ENCODE peak calls at places on chromosome 6, in four cellular contexts. Q is HEK293T, U is HepG2, X is K562. J is an unnamed sample.

GRCh38 chr6:97654674-97655073 is 371.7 kb upstream of the MMS22L start:
- DNase-seq in Q (no peak), U (no peak), X (no peak), J (no peak)

GRCh38 chr6:156359912-156360311 is 417.3 kb upstream of the ARID1B start:
- DNase-seq in U (peak; percentile 19), Q (peak; percentile 31), X (peak; percentile 40), J (peak; percentile 75)

GRCh38 chr6:43746071-43746470 is 23.9 kb upstream of the VEGFA start:
- DNase-seq in U (no peak), X (no peak), Q (no peak), J (no peak)

GRCh38 chr6:29651413-29652197 is 5.3 kb upstream of the MOG start:
- DNase-seq in Q (peak; percentile 41), X (peak; percentile 47), U (peak; percentile 56), J (no peak)

GRCh38 chr6:29628419-29629281 is 4.3 kb downstream of the GABBR1 start:
- DNase-seq in U (peak; percentile 43), X (peak; percentile 93), Q (peak; percentile 84), J (peak; percentile 93)

GRCh38 chr6:37170273-37171140 is 555 bp downstream of the PIM1 start:
- DNase-seq in Q (peak; percentile 53), X (no peak), U (no peak), J (peak; percentile 70)

GRCh38 chr6:5082487-5083306 is 2.4 kb upstream of the PPP1R3G start:
- DNase-seq in Q (no peak), U (peak; percentile 87), X (peak; percentile 14), J (no peak)

GRCh38 chr6:128725271-128726233 is 157.4 kb upstream of the LAMA2 start:
- DNase-seq in Q (peak; percentile 42), X (peak; percentile 24), U (peak; percentile 39), J (no peak)

GRCh38 chr6:116764557-116764960 is 960 bp downstream of the FAM162B start:
- DNase-seq in X (no peak), Q (no peak), U (no peak), J (peak; percentile 43)

GRCh38 chr6:117558818-117559217 is 43.5 kb downstream of the GOPC start:
- DNase-seq in U (no peak), Q (no peak), X (peak; percentile 2), J (no peak)

GRCh38 chr6:57268294-57268640 is 46.2 kb upstream of the RAB23 start:
- DNase-seq in U (no peak), X (no peak), Q (no peak), J (no peak)

GRCh38 chr6:41371461-41371991 is 36.1 kb downstream of the NCR2 start:
- DNase-seq in X (peak; percentile 12), U (no peak), Q (no peak), J (peak; percentile 65)

GRCh38 chr6:44128020-44128917 is 915 bp downstream of the TMEM63B start:
- DNase-seq in X (peak; percentile 76), Q (peak; percentile 49), U (peak; percentile 35), J (peak; percentile 57)

GRCh38 chr6:111679126-111679525 is 73.4 kb upstream of the TRAF3IP2 start:
- DNase-seq in Q (no peak), U (no peak), X (no peak), J (no peak)

GRCh38 chr6:96015321-96015790 is 418 bp upstream of the FUT9 start:
- DNase-seq in Q (no peak), X (no peak), U (no peak), J (no peak)

GRCh38 chr6:140385686-140386085 is 1011.2 kb upstream of the CITED2 start:
- DNase-seq in X (no peak), Q (no peak), U (no peak), J (no peak)

GRCh38 chr6:157221049-157221816 is 102.1 kb downstream of the TMEM242 start:
- DNase-seq in Q (no peak), U (peak; percentile 69), X (peak; percentile 92), J (peak; percentile 87)

GRCh38 chr6:44456070-44456965 is 68.8 kb downstream of the CDC5L start:
- DNase-seq in U (peak; percentile 61), X (peak; percentile 86), Q (peak; percentile 81), J (no peak)

GRCh38 chr6:154611241-154611640 is 100.8 kb upstream of the CNKSR3 start:
- DNase-seq in X (no peak), U (no peak), Q (no peak), J (no peak)

GRCh38 chr6:159101656-159102055 is 56.9 kb upstream of the TAGAP start:
- DNase-seq in X (no peak), U (no peak), Q (no peak), J (no peak)

GRCh38 chr6:148459228-148459627 is 116.6 kb downstream of the SASH1 start:
- DNase-seq in X (no peak), Q (no peak), U (no peak), J (no peak)

GRCh38 chr6:161228911-161229591 is 44.8 kb downstream of the AGPAT4 start:
- DNase-seq in X (peak; percentile 87), Q (no peak), U (no peak), J (no peak)

GRCh38 chr6:220736-221475 is 71.4 kb upstream of the DUSP22 start:
- DNase-seq in X (no peak), U (peak; percentile 27), Q (no peak), J (no peak)

GRCh38 chr6:83546636-83547035 is 34.3 kb downstream of the PRSS35 start:
- DNase-seq in X (no peak), Q (no peak), U (no peak), J (no peak)

GRCh38 chr6:137657351-137657911 is 163.2 kb upstream of the OLIG3 start:
- DNase-seq in X (no peak), Q (no peak), U (no peak), J (no peak)

GRCh38 chr6:32940656-32941411 is at the start of gene HLA-DMB:
- DNase-seq in U (peak; percentile 49), X (peak; percentile 33), Q (peak; percentile 92), J (peak; percentile 23)

GRCh38 chr6:151617539-151617938 is 123.7 kb downstream of the CCDC170 start:
- DNase-seq in Q (no peak), X (no peak), U (no peak), J (no peak)

GRCh38 chr6:88403486-88403885 is 237.3 kb upstream of the CNR1 start:
- DNase-seq in Q (no peak), X (peak; percentile 13), U (no peak), J (no peak)

GRCh38 chr6:11006060-11006459 is 38.0 kb downstream of the ELOVL2 start:
- DNase-seq in Q (no peak), U (peak; percentile 29), X (no peak), J (no peak)

GRCh38 chr6:82251942-82252341 is 4.4 kb upstream of the IBTK start:
- DNase-seq in U (peak; percentile 22), Q (peak; percentile 14), X (peak; percentile 41), J (no peak)

GRCh38 chr6:30814137-30815084 is 69.9 kb upstream of the DDR1 start:
- DNase-seq in Q (no peak), U (no peak), X (peak; percentile 84), J (no peak)

GRCh38 chr6:16723833-16724232 is 37.4 kb downstream of the ATXN1 start:
- DNase-seq in U (peak; percentile 71), X (no peak), Q (no peak), J (no peak)

GRCh38 chr6:34205466-34205865 is 31.2 kb upstream of the HMGA1 start:
- DNase-seq in U (no peak), Q (no peak), X (no peak), J (no peak)
- TF ChIP-seq ELF4 in U (no peak), Q (no peak), X (no peak), J (no peak)

GRCh38 chr6:131255911-131256310 is 120.6 kb downstream of the AKAP7 start:
- DNase-seq in Q (no peak), U (no peak), X (no peak), J (no peak)

GRCh38 chr6:131257104-131257503 is 121.8 kb downstream of the AKAP7 start:
- DNase-seq in U (no peak), Q (no peak), X (no peak), J (no peak)

GRCh38 chr6:131258010-131258652 is 122.9 kb downstream of the AKAP7 start:
- DNase-seq in U (no peak), Q (no peak), X (no peak), J (no peak)

GRCh38 chr6:131262060-131262459 is 126.8 kb downstream of the AKAP7 start:
- DNase-seq in X (peak; percentile 10), Q (no peak), U (peak; percentile 23), J (no peak)

GRCh38 chr6:131258816-131259476 is 123.7 kb downstream of the AKAP7 start:
- DNase-seq in Q (no peak), X (no peak), U (no peak), J (no peak)
- TF ChIP-seq ELF4 in Q (no peak), X (no peak), U (no peak), J (no peak)

GRCh38 chr6:25944655-25945054 is 14.2 kb upstream of the SLC17A2 start:
- DNase-seq in Q (no peak), U (no peak), X (no peak), J (no peak)

GRCh38 chr6:25942561-25943147 is 12.2 kb upstream of the SLC17A2 start:
- DNase-seq in U (peak; percentile 76), X (peak; percentile 58), Q (no peak), J (no peak)

GRCh38 chr6:25946631-25947030 is 16.0 kb upstream of the TRIM38 start:
- DNase-seq in U (no peak), X (no peak), Q (no peak), J (no peak)

GRCh38 chr6:25943887-25944286 is 13.4 kb upstream of the SLC17A2 start:
- DNase-seq in Q (no peak), X (no peak), U (no peak), J (no peak)

GRCh38 chr6:25945175-25945574 is 14.7 kb upstream of the SLC17A2 start:
- DNase-seq in U (no peak), Q (no peak), X (no peak), J (no peak)
- TF ChIP-seq ELF4 in U (no peak), Q (no peak), X (no peak), J (no peak)

DNA sequence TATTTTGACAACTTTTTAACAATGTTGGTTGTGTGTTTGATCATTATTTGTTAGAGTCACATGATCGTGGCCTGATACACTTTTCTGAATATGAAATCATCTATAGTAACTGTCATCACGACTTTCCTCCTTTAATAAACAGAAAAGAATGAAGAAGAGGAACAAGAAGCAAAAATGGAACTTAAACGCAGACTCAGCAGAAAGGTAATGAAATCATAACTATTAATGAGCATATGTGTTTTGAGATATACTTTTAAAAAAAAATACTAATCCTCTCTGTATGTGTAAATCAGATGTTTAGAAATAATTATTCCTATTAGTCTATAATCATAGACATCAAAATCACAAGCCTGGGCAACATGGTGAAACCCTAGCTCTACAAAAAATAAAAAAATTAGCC is 60.1 kb upstream of the LTV1 start:
- DNase-seq in Q (no peak), U (no peak), X (no peak), J (no peak)
- TF ChIP-seq ELF4 in Q (no peak), U (no peak), X (no peak), J (no peak)

GRCh38 chr6:166630421-166630820 is 3.4 kb upstream of the RPS6KA2 start:
- DNase-seq in U (no peak), X (no peak), Q (no peak), J (no peak)
- TF ChIP-seq ELF4 in U (no peak), X (no peak), Q (no peak), J (no peak)

J was measured in WTC11.